ENCODE peak calls at places on chromosome 5, in eight cellular contexts. G is HCT116, D is A549, Y is gastrocnemius medialis, R is stomach, S is tibial nerve, X is body of pancreas, K is IMR-90. J is an unnamed sample. For H3K4me1, the result is how much of the 10 kb centered on the place peaks cover.

GRCh38 chr5:59436364-59437158 is 457.0 kb downstream of the PDE4D start:
- DNase-seq in G (no peak), D (no peak), Y (no peak), R (no peak), S (no peak), X (no peak), K (no peak), J (no peak)

GRCh38 chr5:168885324-168886120 is 306.4 kb upstream of the PANK3 start:
- DNase-seq in G (no peak), D (no peak), Y (no peak), R (no peak), S (no peak), X (no peak), K (no peak), J (no peak)

GRCh38 chr5:91293131-91293530 is 90.0 kb downstream of the ARRDC3 start:
- DNase-seq in G (no peak), D (no peak), Y (no peak), R (no peak), S (no peak), X (no peak), K (peak), J (no peak)

GRCh38 chr5:18281947-18282557 is 647.8 kb downstream of the TAF11L14 start:
- DNase-seq in G (no peak), D (peak), Y (no peak), R (no peak), S (no peak), X (no peak), K (peak), J (no peak)

GRCh38 chr5:80904533-80905187 is 55.5 kb upstream of the RASGRF2 start:
- DNase-seq in G (no peak), D (no peak), Y (no peak), R (no peak), S (no peak), X (no peak), K (no peak), J (no peak)

GRCh38 chr5:91469517-91470165 is 86.5 kb upstream of the ARRDC3 start:
- DNase-seq in G (no peak), D (no peak), Y (no peak), R (no peak), S (peak), X (peak), K (no peak), J (no peak)

GRCh38 chr5:136057401-136057951 is 28.7 kb downstream of the TGFBI start:
- DNase-seq in G (no peak), D (no peak), Y (no peak), R (no peak), S (no peak), X (no peak), K (peak), J (no peak)

GRCh38 chr5:133830911-133831310 is 137.5 kb downstream of the C5orf15 start:
- DNase-seq in G (no peak), D (no peak), Y (no peak), R (no peak), S (no peak), X (no peak), K (no peak), J (no peak)

GRCh38 chr5:58335518-58335917 is 124.4 kb downstream of the PLK2 start:
- DNase-seq in G (peak), D (peak), Y (no peak), R (no peak), S (no peak), X (no peak), K (peak), J (no peak)

GRCh38 chr5:18653216-18653752 is 1019.0 kb downstream of the TAF11L14 start:
- DNase-seq in G (no peak), D (no peak), Y (no peak), R (peak), S (no peak), X (no peak), K (no peak), J (no peak)

GRCh38 chr5:178454821-178455479 is 135.2 kb downstream of the COL23A1 start:
- DNase-seq in G (no peak), D (no peak), Y (no peak), R (no peak), S (no peak), X (no peak), K (no peak), J (no peak)

GRCh38 chr5:151771259-151772028 is at the start of gene G3BP1:
- DNase-seq in G (peak), D (peak), Y (peak), R (peak), S (peak), X (peak), K (peak), J (peak)

GRCh38 chr5:151772868-151773561 is 1.3 kb downstream of the G3BP1 start:
- DNase-seq in G (no peak), D (no peak), Y (peak), R (no peak), S (no peak), X (peak), K (peak), J (no peak)

GRCh38 chr5:151772029-151772867 is 494 bp downstream of the G3BP1 start:
- DNase-seq in G (no peak), D (peak), Y (peak), R (peak), S (peak), X (peak), K (no peak), J (peak)

GRCh38 chr5:151773979-151774378 is 2.2 kb downstream of the G3BP1 start:
- DNase-seq in G (no peak), D (no peak), Y (no peak), R (no peak), S (no peak), X (no peak), K (no peak), J (no peak)

DNA sequence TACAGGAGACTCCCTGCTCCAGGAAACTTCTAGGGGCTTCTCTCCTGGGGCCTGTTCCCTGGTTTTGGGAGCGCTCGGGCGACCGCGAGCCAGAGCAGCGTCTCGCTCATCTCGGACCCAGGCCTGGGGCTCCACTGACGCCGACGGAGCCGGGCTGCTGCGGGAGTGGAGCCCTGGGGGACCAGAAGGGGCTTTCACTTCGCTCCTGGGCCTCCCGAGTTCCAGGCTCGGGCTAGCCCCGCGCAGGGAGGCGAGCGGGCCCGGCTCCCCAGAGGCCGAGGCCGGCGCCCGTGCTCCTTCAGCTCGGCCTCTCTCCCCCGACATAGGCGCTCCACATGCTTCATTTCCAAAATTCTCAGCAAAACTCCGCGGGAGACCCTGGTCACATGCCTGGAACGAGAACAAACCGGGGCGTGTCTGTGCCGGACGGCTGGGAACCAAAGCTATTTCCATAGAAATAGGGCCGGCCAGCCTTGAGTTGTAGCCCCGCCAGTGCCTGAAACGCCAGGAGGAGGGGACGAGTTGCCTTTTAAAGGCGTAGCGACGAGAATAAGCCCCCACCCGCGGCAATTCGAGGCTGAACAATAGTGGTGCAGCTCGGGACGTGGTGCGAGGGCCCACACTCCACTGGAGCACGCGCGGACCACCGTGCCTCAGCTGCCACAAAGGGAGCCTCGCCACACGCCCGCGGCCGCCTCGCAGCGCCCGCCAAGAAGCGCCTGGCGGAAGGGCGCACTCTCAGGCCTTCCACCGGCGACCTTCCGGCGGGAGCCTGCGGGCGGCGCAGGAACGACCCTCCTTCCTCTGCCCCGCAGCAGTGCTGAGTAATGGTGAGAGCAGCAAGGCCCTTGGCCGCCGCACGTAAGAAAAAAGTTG is 1.1 kb upstream of the G3BP1 start:
- DNase-seq in G (no peak), D (peak), Y (peak), R (peak), S (peak), X (peak), K (peak), J (peak)
- TF ChIP-seq POLR2A in G (no peak), D (peak), Y (no peak), R (no peak), S (no peak), X (no peak), K (peak), J (no peak)

GRCh38 chr5:40442346-40442745 is 237.4 kb upstream of the PTGER4 start:
- DNase-seq in G (no peak), D (no peak), Y (no peak), R (no peak), S (no peak), X (no peak), K (peak), J (no peak)

GRCh38 chr5:40432836-40433235 is 246.9 kb upstream of the PTGER4 start:
- DNase-seq in G (no peak), D (no peak), Y (no peak), R (no peak), S (no peak), X (no peak), K (no peak), J (no peak)

GRCh38 chr5:40436535-40437237 is 243.0 kb upstream of the PTGER4 start:
- DNase-seq in G (no peak), D (no peak), Y (no peak), R (no peak), S (no peak), X (peak), K (no peak), J (no peak)

GRCh38 chr5:40441733-40442132 is 238.0 kb upstream of the PTGER4 start:
- DNase-seq in G (no peak), D (no peak), Y (no peak), R (no peak), S (no peak), X (no peak), K (no peak), J (no peak)

DNA sequence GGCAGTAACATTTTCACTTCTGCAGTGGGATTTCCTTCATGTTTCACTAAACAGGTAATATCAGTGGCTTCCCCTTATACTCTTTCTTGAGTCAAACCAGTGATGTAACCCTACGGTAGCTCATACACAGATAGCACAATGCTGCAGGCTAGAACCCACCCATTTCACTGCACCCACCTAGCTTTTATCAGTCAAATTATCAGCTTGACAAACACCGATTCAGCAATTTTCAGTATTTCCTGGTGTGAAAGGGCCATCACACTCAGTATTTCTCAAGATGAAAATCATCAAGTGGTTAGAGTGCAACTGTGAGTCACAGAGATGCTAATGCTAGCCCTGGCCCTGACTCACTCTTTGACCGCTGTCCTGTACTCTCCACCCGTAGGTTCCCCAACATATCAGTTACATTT is 242.3 kb upstream of the PTGER4 start:
- DNase-seq in G (no peak), D (peak), Y (no peak), R (no peak), S (no peak), X (peak), K (peak), J (no peak)
- H3K4me1 ChIP-seq in G (under half), D (under half), Y (under half), R (under half), S (under half), X (under half), K (under half), J (under half)

GRCh38 chr5:32595118-32595517 is 9.8 kb downstream of the SUB1 start:
- DNase-seq in G (no peak), D (no peak), Y (no peak), R (no peak), S (no peak), X (no peak), K (no peak), J (no peak)

GRCh38 chr5:32598997-32599549 is 13.7 kb downstream of the SUB1 start:
- DNase-seq in G (no peak), D (no peak), Y (no peak), R (no peak), S (no peak), X (no peak), K (no peak), J (no peak)

GRCh38 chr5:32597046-32597629 is 11.8 kb downstream of the SUB1 start:
- DNase-seq in G (no peak), D (no peak), Y (no peak), R (no peak), S (no peak), X (no peak), K (no peak), J (no peak)

GRCh38 chr5:32600057-32600622 is 14.8 kb downstream of the SUB1 start:
- DNase-seq in G (no peak), D (no peak), Y (no peak), R (no peak), S (peak), X (no peak), K (peak), J (no peak)

GRCh38 chr5:32598270-32598937 is 13.0 kb downstream of the SUB1 start:
- DNase-seq in G (no peak), D (no peak), Y (no peak), R (no peak), S (no peak), X (no peak), K (no peak), J (no peak)
- TF ChIP-seq POLR2A in G (no peak), D (no peak), Y (no peak), R (no peak), S (no peak), X (no peak), K (no peak), J (no peak)

GRCh38 chr5:179795049-179795862 is 1.5 kb downstream of the LTC4S start:
- DNase-seq in G (no peak), D (no peak), Y (no peak), R (peak), S (no peak), X (peak), K (no peak), J (peak)
- H3K4me1 ChIP-seq in G (under half), D (under half), Y (under half), R (under half), S (under half), X (half or more), K (under half), J (under half)

GRCh38 chr5:52789378-52789777 is 1.7 kb downstream of the ITGA1 start:
- DNase-seq in G (no peak), D (no peak), Y (no peak), R (no peak), S (no peak), X (no peak), K (no peak), J (no peak)

GRCh38 chr5:52788505-52788821 is 747 bp downstream of the ITGA1 start:
- DNase-seq in G (no peak), D (no peak), Y (no peak), R (no peak), S (no peak), X (no peak), K (no peak), J (no peak)

GRCh38 chr5:52786391-52786790 is 1.3 kb upstream of the ITGA1 start:
- DNase-seq in G (no peak), D (no peak), Y (no peak), R (no peak), S (no peak), X (no peak), K (peak), J (no peak)

GRCh38 chr5:52786937-52787599 is 648 bp upstream of the ITGA1 start:
- DNase-seq in G (peak), D (peak), Y (no peak), R (peak), S (no peak), X (peak), K (peak), J (peak)

GRCh38 chr5:52787600-52788504 is at the start of the genes ITGA1 and PELO:
- DNase-seq in G (peak), D (peak), Y (peak), R (peak), S (peak), X (peak), K (peak), J (peak)
- TF ChIP-seq POLR2A in G (no peak), D (no peak), Y (peak), R (no peak), S (peak), X (peak), K (no peak), J (peak)

GRCh38 chr5:1367149-1367548 is 22.2 kb upstream of the CLPTM1L start:
- DNase-seq in G (no peak), D (no peak), Y (no peak), R (no peak), S (no peak), X (no peak), K (no peak), J (no peak)

GRCh38 chr5:1366514-1366913 is 21.6 kb upstream of the CLPTM1L start:
- DNase-seq in G (no peak), D (no peak), Y (no peak), R (no peak), S (no peak), X (no peak), K (no peak), J (peak)

GRCh38 chr5:1368236-1368635 is 23.3 kb upstream of the CLPTM1L start:
- DNase-seq in G (no peak), D (no peak), Y (no peak), R (no peak), S (no peak), X (no peak), K (no peak), J (peak)

GRCh38 chr5:1371191-1371590 is 26.3 kb upstream of the CLPTM1L start:
- DNase-seq in G (no peak), D (no peak), Y (no peak), R (no peak), S (no peak), X (no peak), K (no peak), J (peak)

GRCh38 chr5:1368756-1369155 is 23.9 kb upstream of the CLPTM1L start:
- DNase-seq in G (no peak), D (no peak), Y (no peak), R (no peak), S (no peak), X (no peak), K (no peak), J (no peak)
- H3K4me1 ChIP-seq in G (under half), D (under half), Y (under half), R (under half), S (under half), X (under half), K (under half), J (under half)

GRCh38 chr5:181239062-181239663 is 4.5 kb downstream of the RACK1 start:
- DNase-seq in G (no peak), D (no peak), Y (no peak), R (no peak), S (no peak), X (no peak), K (no peak), J (no peak)
- TF ChIP-seq POLR2A in G (no peak), D (no peak), Y (no peak), R (no peak), S (no peak), X (no peak), K (no peak), J (no peak)

J was measured in right lobe of liver.